ENCODE peak calls at places on chromosomes 4 and X, in four cellular contexts. P, I, W and M are unnamed samples.

GRCh38 chrX:108270280-108270679 is 167.9 kb downstream of the COL4A6 start:
- DNase-seq in P (no peak), I (peak), W (no peak), M (no peak)

GRCh38 chr4:83114576-83114975 is at the start of gene PLAC8:
- DNase-seq in P (no peak), I (peak), W (no peak), M (no peak)

GRCh38 chr4:75555294-75556164 is at the start of gene ODAPH:
- DNase-seq in P (peak), I (peak), W (peak), M (no peak)

GRCh38 chrX:54529166-54529558 is 857 bp upstream of the GNL3L start:
- DNase-seq in P (no peak), I (no peak), W (no peak), M (no peak)

GRCh38 chr4:169283114-169283509 is 12.4 kb upstream of the SH3RF1 start:
- DNase-seq in P (peak), I (peak), W (no peak), M (peak)

GRCh38 chr4:172995161-172995560 is 173.4 kb upstream of the GALNT7 start:
- DNase-seq in P (no peak), I (no peak), W (no peak), M (no peak)

GRCh38 chr4:66575024-66575696 is 904.9 kb upstream of the EPHA5 start:
- DNase-seq in P (peak), I (peak), W (no peak), M (peak)

GRCh38 chrX:48919947-48920712 is 1.3 kb upstream of the PIM2 start:
- DNase-seq in P (no peak), I (no peak), W (no peak), M (no peak)

GRCh38 chr4:153905231-153905630 is 116.3 kb upstream of the SFRP2 start:
- DNase-seq in P (no peak), I (no peak), W (no peak), M (no peak)

GRCh38 chrX:83759872-83760271 is 101.1 kb upstream of the CYLC1 start:
- DNase-seq in P (peak), I (peak), W (no peak), M (peak)

GRCh38 chrX:56733459-56734046 is 4.5 kb downstream of the NBDY start:
- DNase-seq in P (peak), I (peak), W (no peak), M (peak)

GRCh38 chr4:75511841-75512240 is 2.4 kb downstream of the RCHY1 start:
- DNase-seq in P (no peak), I (no peak), W (no peak), M (no peak)

GRCh38 chr4:177404980-177405379 is 37.3 kb downstream of the AGA start:
- DNase-seq in P (no peak), I (no peak), W (no peak), M (no peak)

GRCh38 chr4:113020966-113021365 is 28.5 kb upstream of the ANK2 start:
- DNase-seq in P (no peak), I (no peak), W (no peak), M (peak)

GRCh38 chr4:80171251-80171650 is 26.1 kb upstream of the PRDM8 start:
- DNase-seq in P (no peak), I (no peak), W (no peak), M (peak)

GRCh38 chr4:66034671-66035070 is 364.4 kb upstream of the EPHA5 start:
- DNase-seq in P (no peak), I (no peak), W (no peak), M (peak)

GRCh38 chrX:18210470-18210869 is 10.2 kb downstream of the BEND2 start:
- DNase-seq in P (peak), I (peak), W (no peak), M (peak)

GRCh38 chr4:134465417-134465816 is 263.8 kb upstream of the PABPC4L start:
- DNase-seq in P (no peak), I (no peak), W (no peak), M (no peak)

GRCh38 chrX:100615015-100615414 is 21.6 kb downstream of the TSPAN6 start:
- DNase-seq in P (peak), I (peak), W (no peak), M (peak)

GRCh38 chr4:1674682-1675081 is 9.4 kb downstream of the FAM53A start:
- DNase-seq in P (no peak), I (no peak), W (no peak), M (no peak)

GRCh38 chrX:109537324-109537665 is 651 bp downstream of the NXT2 start:
- DNase-seq in P (peak), I (peak), W (no peak), M (peak)

GRCh38 chr4:7206385-7206784 is 14.0 kb downstream of the SORCS2 start:
- DNase-seq in P (peak), I (peak), W (no peak), M (peak)

GRCh38 chrX:9790866-9791265 is 4.6 kb downstream of the SHROOM2 start:
- DNase-seq in P (no peak), I (peak), W (no peak), M (no peak)

GRCh38 chr4:173522874-173523395 is 7.1 kb downstream of the HAND2 start:
- DNase-seq in P (no peak), I (no peak), W (no peak), M (peak)

GRCh38 chr4:87819281-87819919 is 13.4 kb upstream of the MEPE start:
- DNase-seq in P (peak), I (peak), W (no peak), M (peak)

GRCh38 chr4:8534129-8534528 is 46.1 kb upstream of the GPR78 start:
- DNase-seq in P (peak), I (peak), W (no peak), M (peak)

GRCh38 chr4:188414441-188414840 is 275.2 kb downstream of the TRIML1 start:
- DNase-seq in P (no peak), I (no peak), W (no peak), M (no peak)

GRCh38 chr4:137981277-137981676 is 260.9 kb downstream of the SLC7A11 start:
- DNase-seq in P (peak), I (peak), W (no peak), M (peak)

GRCh38 chrX:1649623-1650022 is 34.8 kb downstream of the ASMT start:
- DNase-seq in P (no peak), I (no peak), W (no peak), M (no peak)

GRCh38 chr4:90060039-90060438 is 67.2 kb upstream of the CCSER1 start:
- DNase-seq in P (no peak), I (no peak), W (no peak), M (no peak)

GRCh38 chr4:130808492-130808891 is 1712.5 kb downstream of the C4orf33 start:
- DNase-seq in P (peak), I (peak), W (no peak), M (peak)

GRCh38 chrX:80423744-80424143 is 3.5 kb downstream of the TENT5D start:
- DNase-seq in P (no peak), I (no peak), W (no peak), M (no peak)

GRCh38 chr4:107665001-107665400 is 55.0 kb downstream of the PAPSS1 start:
- DNase-seq in P (no peak), I (no peak), W (no peak), M (peak)

GRCh38 chr4:90226734-90227133 is 99.5 kb downstream of the CCSER1 start:
- DNase-seq in P (peak), I (no peak), W (no peak), M (no peak)

GRCh38 chr4:119750771-119751170 is 122.2 kb upstream of the PDE5A start:
- DNase-seq in P (no peak), I (no peak), W (no peak), M (peak)

GRCh38 chrX:37455381-37455780 is 106.2 kb downstream of the PRRG1 start:
- DNase-seq in P (peak), I (peak), W (no peak), M (no peak)

GRCh38 chrX:110276778-110277177 is 41.1 kb downstream of the AMMECR1 start:
- DNase-seq in P (peak), I (no peak), W (no peak), M (no peak)

GRCh38 chrX:9117851-9118250 is 83.9 kb upstream of the FAM9B start:
- DNase-seq in P (no peak), I (no peak), W (no peak), M (no peak)

GRCh38 chr4:98624144-98624543 is 34.3 kb downstream of the TSPAN5 start:
- DNase-seq in P (no peak), I (no peak), W (no peak), M (no peak)